ENCODE peak calls at places on chromosomes 16 and 17, in four cellular contexts. T, I, G and N are unnamed samples.

GRCh38 chr17:3890082-3890892 is 2.6 kb downstream of the CAMKK1 start:
- DNase-seq in T (peak; percentile 67), I (peak; percentile 48), G (peak; percentile 84), N (no peak)

GRCh38 chr16:69329369-69330285 is 761 bp downstream of the PDF start:
- DNase-seq in T (peak; percentile 49), I (no peak), G (no peak), N (peak; percentile 36)

GRCh38 chr16:51152691-51153261 is 1.7 kb upstream of the SALL1 start:
- DNase-seq in T (no peak), I (no peak), G (no peak), N (no peak)

GRCh38 chr16:3266873-3267537 is 10.6 kb upstream of the MEFV start:
- DNase-seq in T (peak; percentile 21), I (no peak), G (no peak), N (no peak)

GRCh38 chr17:1375615-1376014 is 24.4 kb downstream of the YWHAE start:
- DNase-seq in T (no peak), I (no peak), G (no peak), N (no peak)

GRCh38 chr17:2595200-2595599 is 1.7 kb downstream of the PAFAH1B1 start:
- DNase-seq in T (no peak), I (no peak), G (no peak), N (no peak)

GRCh38 chr17:6641374-6641818 is 536 bp downstream of the TXNDC17 start:
- DNase-seq in T (no peak), I (no peak), G (no peak), N (no peak)

GRCh38 chr17:14458724-14459123 is 157.8 kb downstream of the HS3ST3B1 start:
- DNase-seq in T (no peak), I (no peak), G (no peak), N (no peak)

GRCh38 chr16:75378616-75379015 is 54.7 kb downstream of the CFDP1 start:
- DNase-seq in T (no peak), I (no peak), G (no peak), N (no peak)

GRCh38 chr17:65537343-65537844 is 24.1 kb downstream of the AXIN2 start:
- DNase-seq in T (no peak), I (no peak), G (no peak), N (no peak)

GRCh38 chr17:64006361-64007088 is 8.4 kb downstream of the PRR29 start:
- DNase-seq in T (peak; percentile 37), I (peak; percentile 75), G (peak; percentile 61), N (no peak)

GRCh38 chr16:49281843-49282642 is 405 bp upstream of the CBLN1 start:
- DNase-seq in T (peak; percentile 91), I (peak; percentile 83), G (peak; percentile 81), N (no peak)

GRCh38 chr16:11350531-11351335 is 5.5 kb downstream of the RMI2 start:
- DNase-seq in T (no peak), I (no peak), G (no peak), N (no peak)

GRCh38 chr17:50882851-50883250 is 16.7 kb upstream of the TOB1 start:
- DNase-seq in T (no peak), I (no peak), G (no peak), N (no peak)

GRCh38 chr16:5323742-5324141 is 226.1 kb upstream of the EEF2KMT start:
- DNase-seq in T (no peak), I (no peak), G (no peak), N (no peak)

GRCh38 chr16:87733190-87733589 is 32.6 kb downstream of the KLHDC4 start:
- DNase-seq in T (no peak), I (no peak), G (no peak), N (peak; percentile 12)

GRCh38 chr16:22027633-22028032 is 19.7 kb downstream of the MOSMO start:
- DNase-seq in T (no peak), I (no peak), G (no peak), N (no peak)

GRCh38 chr17:55187371-55187770 is 77.4 kb upstream of the HLF start:
- DNase-seq in T (no peak), I (no peak), G (no peak), N (no peak)

GRCh38 chr16:28538733-28539596 is at the start of gene NUPR1:
- DNase-seq in T (peak; percentile 97), I (peak; percentile 93), G (peak; percentile 93), N (no peak)

GRCh38 chr16:4601317-4602186 is 13.1 kb downstream of the UBALD1 start:
- DNase-seq in T (peak; percentile 63), I (no peak), G (no peak), N (no peak)

GRCh38 chr16:9555051-9555450 is 463.6 kb downstream of the HAPSTR1 start:
- DNase-seq in T (no peak), I (no peak), G (no peak), N (no peak)

GRCh38 chr17:16122697-16123434 is 92.5 kb downstream of the NCOR1 start:
- DNase-seq in T (no peak), I (no peak), G (no peak), N (no peak)

GRCh38 chr17:17408236-17408794 is 68.5 kb upstream of the MED9 start:
- DNase-seq in T (peak; percentile 43), I (no peak), G (no peak), N (no peak)

GRCh38 chr16:76748698-76749097 is 442.3 kb upstream of the MON1B start:
- DNase-seq in T (no peak), I (no peak), G (no peak), N (no peak)

GRCh38 chr16:72094266-72094610 is 591 bp downstream of the DHX38 start:
- DNase-seq in T (no peak), I (no peak), G (no peak), N (no peak)

GRCh38 chr17:28514571-28515002 is 8.4 kb downstream of the FOXN1 start:
- DNase-seq in T (no peak), I (no peak), G (no peak), N (no peak)

GRCh38 chr17:37476431-37477130 is 13.1 kb upstream of the DUSP14 start:
- DNase-seq in T (no peak), I (peak; percentile 22), G (no peak), N (no peak)

GRCh38 chr17:47275245-47275984 is 21.8 kb downstream of the ITGB3 start:
- DNase-seq in T (peak; percentile 54), I (peak; percentile 93), G (peak; percentile 88), N (no peak)

GRCh38 chr17:6545291-6545690 is 11.1 kb downstream of the PITPNM3 start:
- DNase-seq in T (no peak), I (no peak), G (no peak), N (no peak)

GRCh38 chr17:37361543-37361942 is 14.2 kb upstream of the C17orf78 start:
- DNase-seq in T (no peak), I (no peak), G (no peak), N (no peak)

GRCh38 chr17:72588961-72589360 is 468.1 kb downstream of the SOX9 start:
- DNase-seq in T (peak; percentile 90), I (no peak), G (no peak), N (no peak)

GRCh38 chr16:81585785-81586184 is 141.2 kb downstream of the CMIP start:
- DNase-seq in T (peak; percentile 20), I (no peak), G (no peak), N (no peak)

GRCh38 chr16:86494039-86494564 is 16.2 kb upstream of the FOXF1 start:
- DNase-seq in T (no peak), I (no peak), G (no peak), N (no peak)

GRCh38 chr16:81201267-81201666 is 37.2 kb upstream of the BCO1 start:
- DNase-seq in T (no peak), I (no peak), G (no peak), N (no peak)

GRCh38 chr16:81515281-81515680 is 70.7 kb downstream of the CMIP start:
- DNase-seq in T (no peak), I (no peak), G (no peak), N (no peak)

GRCh38 chr17:79431175-79431574 is 179.7 kb downstream of the RBFOX3 start:
- DNase-seq in T (no peak), I (no peak), G (no peak), N (no peak)
- H3K27ac ChIP-seq in T (no peak overlapping the region), I (no peak overlapping the region), G (no peak overlapping the region), N (no peak overlapping the region)

DNA sequence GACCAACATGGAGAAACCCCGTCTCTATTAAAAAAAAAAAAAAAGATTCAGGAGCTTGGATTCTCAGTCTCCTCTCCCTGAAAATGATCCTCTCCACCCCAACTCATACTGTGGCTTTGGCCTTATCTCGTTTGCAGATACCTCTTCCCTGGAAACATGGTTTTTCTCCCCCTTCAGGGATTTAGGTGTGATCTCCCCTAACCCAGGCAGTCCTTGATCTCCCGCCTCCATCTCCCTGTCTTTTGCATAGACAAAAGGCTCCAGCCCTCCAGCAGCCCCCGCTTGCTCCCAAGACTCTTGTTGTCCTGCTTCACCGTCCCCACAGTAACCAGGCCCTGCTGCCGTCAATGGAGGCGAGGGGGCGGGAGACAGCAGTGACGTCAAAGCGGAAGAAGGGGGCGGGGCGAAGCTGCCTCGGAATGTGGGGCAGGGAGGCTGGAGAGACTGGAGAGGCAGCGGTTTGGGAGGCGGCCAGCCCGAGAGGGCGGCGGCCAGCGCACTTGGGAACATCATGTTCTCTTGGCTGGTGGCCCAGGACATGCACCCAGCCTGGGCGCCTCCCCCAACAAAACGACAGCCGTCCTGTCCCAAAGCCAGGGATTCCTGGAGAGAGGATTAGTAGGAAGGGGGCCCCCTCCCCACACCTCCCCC is 1.9 kb upstream of the PER1 start:
- DNase-seq in T (peak; percentile 100), I (peak; percentile 100), G (peak; percentile 100), N (peak; percentile 63)
- H3K27ac ChIP-seq in T (peak overlapping the region; percentile 99), I (peak overlapping the region; percentile 99), G (peak overlapping the region; percentile 100), N (peak overlapping the region; percentile 99)

GRCh38 chr16:85079785-85080602 is 32.3 kb downstream of the CIBAR2 start:
- DNase-seq in T (no peak), I (no peak), G (no peak), N (no peak)

GRCh38 chr16:85078952-85079351 is 33.3 kb downstream of the CIBAR2 start:
- DNase-seq in T (no peak), I (no peak), G (no peak), N (no peak)

GRCh38 chr16:85077039-85077438 is 35.2 kb downstream of the CIBAR2 start:
- DNase-seq in T (no peak), I (no peak), G (no peak), N (no peak)

GRCh38 chr16:85077576-85078125 is 34.6 kb downstream of the CIBAR2 start:
- DNase-seq in T (no peak), I (no peak), G (no peak), N (no peak)

GRCh38 chr16:85078176-85078700 is 34.0 kb downstream of the CIBAR2 start:
- DNase-seq in T (no peak), I (no peak), G (no peak), N (no peak)
- H3K27ac ChIP-seq in T (no peak overlapping the region), I (no peak overlapping the region), G (no peak overlapping the region), N (no peak overlapping the region)

DNA sequence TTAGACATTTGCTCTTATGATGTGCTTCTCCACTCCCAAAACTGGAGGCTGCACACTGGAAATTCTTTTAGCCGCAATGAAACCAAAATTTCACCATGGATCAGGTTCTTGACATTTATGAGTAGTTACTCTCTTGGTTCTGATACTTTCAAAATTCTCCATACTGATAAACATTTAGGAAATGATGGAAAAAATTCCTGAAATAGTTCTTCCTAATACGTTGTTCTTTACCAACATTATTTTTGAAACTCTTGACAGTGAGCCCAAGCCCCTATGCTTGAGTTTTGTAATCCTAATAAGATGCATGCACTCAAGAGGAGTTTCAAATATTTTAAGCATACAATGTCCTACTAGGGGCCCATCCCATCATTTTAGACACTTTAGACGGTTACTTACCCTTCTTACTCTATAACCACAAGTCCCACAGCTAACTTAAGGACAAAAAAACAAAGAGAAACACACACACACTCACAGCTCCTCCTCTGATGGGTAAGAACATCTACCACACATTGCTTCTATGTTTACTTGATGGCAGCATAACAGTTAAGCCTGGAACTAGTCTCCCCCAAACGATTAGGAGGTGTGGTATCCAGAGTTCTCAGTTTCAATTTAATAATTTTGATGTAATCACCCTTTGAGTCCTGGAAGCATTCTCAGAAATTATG is 3.7 kb downstream of the VEZF1 start:
- DNase-seq in T (no peak), I (no peak), G (no peak), N (no peak)
- H3K27ac ChIP-seq in T (no peak overlapping the region), I (peak overlapping the region; percentile 99), G (peak overlapping the region; percentile 94), N (no peak overlapping the region)